ENCODE peak calls at places on chromosome 11, in eight cellular contexts. J, C, M, Q, I, O, U and P are unnamed samples.

GRCh38 chr11:43327987-43328386 is 16.2 kb downstream of the API5 start:
- DNase-seq in M (peak), O (peak), U (no peak), C (no peak), J (no peak), I (peak), Q (peak), P (no peak)

GRCh38 chr11:77467233-77467632 is 6.7 kb downstream of the PAK1 start:
- DNase-seq in M (peak), Q (no peak), I (no peak), C (no peak), O (peak), U (no peak), J (no peak), P (no peak)

GRCh38 chr11:79198898-79199250 is 242.0 kb downstream of the TENM4 start:
- DNase-seq in O (peak), M (peak), Q (no peak), I (peak), J (no peak), C (no peak), U (no peak), P (no peak)

GRCh38 chr11:2198621-2199365 is 27.2 kb upstream of the TH start:
- DNase-seq in J (no peak), O (no peak), I (no peak), Q (no peak), U (peak), M (no peak), C (no peak), P (no peak)

GRCh38 chr11:1889941-1890855 is 1.5 kb downstream of the PRR33 start:
- DNase-seq in M (no peak), C (no peak), Q (no peak), I (no peak), O (no peak), U (peak), J (no peak), P (peak)

GRCh38 chr11:27317751-27318150 is 45.3 kb downstream of the CCDC34 start:
- DNase-seq in U (no peak), Q (no peak), M (peak), J (no peak), O (peak), I (peak), C (no peak), P (no peak)

GRCh38 chr11:2217211-2218081 is 45.8 kb upstream of the TH start:
- DNase-seq in I (no peak), J (no peak), M (no peak), U (peak), Q (no peak), C (no peak), O (no peak), P (peak)

GRCh38 chr11:61341706-61342105 is 8.7 kb downstream of the TKFC start:
- DNase-seq in J (no peak), M (no peak), I (no peak), Q (no peak), C (no peak), U (no peak), O (no peak), P (no peak)

GRCh38 chr11:79439430-79439892 is 1.4 kb downstream of the TENM4 start:
- DNase-seq in O (peak), Q (no peak), U (no peak), J (no peak), C (no peak), I (peak), M (no peak), P (no peak)

GRCh38 chr11:70464509-70465361 is 66.4 kb downstream of the CTTN start:
- DNase-seq in Q (no peak), M (no peak), U (no peak), J (no peak), C (no peak), I (no peak), O (no peak), P (no peak)

GRCh38 chr11:3161720-3162409 is 3.2 kb downstream of the OSBPL5 start:
- DNase-seq in M (no peak), Q (no peak), J (no peak), I (no peak), C (no peak), O (no peak), U (no peak), P (no peak)

GRCh38 chr11:20337526-20338154 is 25.9 kb upstream of the HTATIP2 start:
- DNase-seq in J (no peak), M (peak), Q (no peak), I (peak), U (no peak), O (peak), C (peak), P (no peak)

GRCh38 chr11:123815116-123815515 is 9.0 kb upstream of the OR6M1 start:
- DNase-seq in O (no peak), J (no peak), C (no peak), Q (no peak), U (no peak), I (no peak), M (no peak), P (no peak)

GRCh38 chr11:134761361-134761760 is 349.3 kb upstream of the B3GAT1 start:
- DNase-seq in U (no peak), Q (no peak), J (no peak), O (no peak), I (no peak), C (no peak), M (no peak), P (no peak)

GRCh38 chr11:72343159-72343756 is 91.1 kb downstream of the CLPB start:
- DNase-seq in M (peak), O (no peak), Q (no peak), J (no peak), C (no peak), U (no peak), I (no peak), P (no peak)

GRCh38 chr11:27719575-27719925 is 19.3 kb upstream of the BDNF start:
- DNase-seq in U (no peak), Q (no peak), I (no peak), C (no peak), O (no peak), M (no peak), J (no peak), P (no peak)

GRCh38 chr11:78535027-78535426 is 39.6 kb downstream of the NARS2 start:
- DNase-seq in I (no peak), J (no peak), Q (no peak), U (no peak), M (no peak), O (no peak), C (no peak), P (no peak)

GRCh38 chr11:117315285-117316196 is 515 bp downstream of the BACE1 start:
- DNase-seq in M (no peak), O (no peak), I (no peak), Q (no peak), C (no peak), J (no peak), U (peak), P (no peak)

GRCh38 chr11:17479284-17480214 is 2.9 kb upstream of the ABCC8 start:
- DNase-seq in J (peak), O (no peak), M (peak), C (peak), I (peak), U (no peak), Q (no peak), P (no peak)

GRCh38 chr11:69869311-69869939 is 50.2 kb upstream of the FGF3 start:
- DNase-seq in Q (no peak), C (no peak), J (no peak), I (no peak), O (no peak), M (no peak), U (no peak), P (no peak)

GRCh38 chr11:7892751-7893356 is 38.2 kb downstream of the OR10A6 start:
- DNase-seq in Q (no peak), I (peak), O (peak), M (peak), J (no peak), U (no peak), C (peak), P (no peak)

GRCh38 chr11:6531267-6531752 is 34.2 kb downstream of the DNHD1 start:
- DNase-seq in Q (no peak), O (peak), M (peak), J (no peak), U (no peak), I (peak), C (peak), P (no peak)

GRCh38 chr11:12272821-12273617 is 104.4 kb upstream of the PARVA start:
- DNase-seq in C (no peak), Q (no peak), I (peak), J (no peak), O (peak), U (no peak), M (peak), P (no peak)

GRCh38 chr11:69335010-69335409 is 41.1 kb downstream of the MYEOV start:
- DNase-seq in O (no peak), U (no peak), Q (no peak), M (no peak), I (no peak), J (no peak), C (no peak), P (no peak)

DNA sequence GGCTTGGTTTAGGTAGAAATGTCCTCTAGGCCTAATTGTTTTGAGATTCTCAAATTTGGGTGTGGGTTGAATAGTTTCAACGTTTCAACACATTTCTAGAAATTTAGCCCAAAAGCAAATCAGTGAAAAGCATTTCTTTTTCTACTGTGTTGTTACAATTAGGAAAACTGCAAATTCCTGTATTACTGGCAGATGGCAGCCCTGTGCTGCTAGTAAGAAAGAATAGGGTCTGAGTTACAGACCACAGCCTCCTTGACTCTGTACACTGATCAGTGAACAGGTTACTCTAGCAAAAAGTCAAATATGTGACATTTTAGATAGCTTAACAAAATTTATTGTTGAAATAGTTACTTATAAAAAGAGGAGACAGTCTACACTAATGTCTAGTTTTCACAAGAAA is 703.0 kb downstream of the JRKL start:
- DNase-seq in O (no peak), C (peak), M (no peak), I (no peak), J (no peak), U (no peak), Q (no peak), P (no peak)
- TF ChIP-seq CTCF in O (no peak), C (peak), M (no peak), I (peak), J (no peak), U (no peak), Q (peak), P (no peak)

GRCh38 chr11:64759722-64760719 is at the start of gene PYGM:
- DNase-seq in C (peak), I (no peak), O (no peak), J (no peak), Q (no peak), M (peak), U (no peak), P (peak)
- H3K4me3 ChIP-seq in C (no peak), I (no peak), O (no peak), J (peak), Q (no peak), M (no peak), U (no peak), P (no peak)

GRCh38 chr11:102709211-102709980 is 3.8 kb upstream of the MMP27 start:
- DNase-seq in J (no peak), U (no peak), C (no peak), O (no peak), M (no peak), Q (no peak), I (no peak), P (no peak)
- TF ChIP-seq CTCF in J (no peak), U (no peak), C (no peak), O (no peak), M (no peak), Q (no peak), I (no peak), P (no peak)

DNA sequence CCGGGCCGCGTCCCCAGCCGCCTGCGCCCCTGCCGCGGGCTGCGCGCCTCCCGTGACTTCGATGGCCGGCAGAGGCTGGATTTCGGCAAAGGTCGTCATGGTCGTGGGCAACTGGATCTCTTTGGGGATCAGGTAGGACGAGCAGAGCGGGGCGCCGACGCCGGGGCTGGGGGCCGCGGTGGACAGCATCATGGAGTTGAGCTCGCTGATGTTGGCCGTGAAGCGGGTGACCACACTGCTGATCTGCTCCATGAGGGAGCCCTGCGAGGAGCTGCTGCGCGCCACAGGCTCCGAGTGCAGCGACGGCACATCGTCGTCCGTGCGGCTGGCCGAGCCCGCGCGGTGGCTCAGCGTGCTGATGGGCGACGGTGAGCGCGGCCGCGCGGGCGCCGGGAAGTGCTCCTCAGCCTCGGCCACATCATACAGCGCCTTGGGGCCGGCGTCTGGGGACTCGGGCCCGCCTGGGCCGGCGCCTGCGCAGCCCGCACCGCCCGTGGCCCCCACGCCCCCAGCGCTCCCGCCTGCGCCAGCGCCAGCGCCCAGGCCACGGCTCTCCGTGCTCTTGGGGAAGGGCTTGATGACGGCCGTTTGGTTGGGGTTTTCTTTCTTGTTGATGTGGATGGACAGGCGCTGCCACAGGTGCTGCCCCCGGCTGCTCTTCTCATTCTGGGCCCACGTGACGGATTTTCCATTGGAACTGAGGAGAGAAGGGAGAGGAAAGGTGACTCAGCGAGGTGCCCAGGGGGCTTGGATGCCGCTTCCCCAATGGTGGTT is 171.5 kb upstream of the CTSC start:
- DNase-seq in I (no peak), O (no peak), J (no peak), U (peak), C (peak), Q (no peak), M (no peak), P (peak)
- H3K4me3 ChIP-seq in I (peak), O (peak), J (peak), U (peak), C (peak), Q (peak), M (no peak), P (peak)

DNA sequence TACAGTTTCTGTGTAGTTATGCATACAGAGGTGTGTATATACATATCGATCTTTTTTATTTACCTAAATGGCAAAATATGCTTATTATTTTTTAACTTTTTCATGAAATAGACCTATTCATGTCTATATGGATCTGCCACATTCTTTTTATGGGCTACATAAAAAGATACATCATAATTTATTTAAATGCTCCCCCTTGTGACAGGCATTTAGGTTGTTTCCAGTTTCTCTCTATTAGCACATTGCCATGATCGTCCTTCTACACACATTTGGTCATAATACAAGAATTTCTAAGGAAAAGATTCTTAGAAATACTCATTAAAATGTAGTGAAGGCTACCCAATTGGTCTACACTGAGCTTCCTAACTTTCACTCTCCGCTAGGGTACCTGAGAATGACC is 1067.4 kb downstream of the OPCML start:
- DNase-seq in C (no peak), J (no peak), Q (no peak), O (no peak), U (no peak), I (no peak), M (no peak), P (no peak)
- TF ChIP-seq CTCF in C (no peak), J (no peak), Q (no peak), O (no peak), U (no peak), I (no peak), M (no peak), P (no peak)

GRCh38 chr11:30452114-30452513 is 129.2 kb downstream of the ARL14EP start:
- DNase-seq in I (no peak), J (no peak), Q (no peak), O (no peak), M (no peak), U (no peak), C (no peak), P (no peak)

GRCh38 chr11:30455025-30455424 is 131.1 kb downstream of the MPPED2 start:
- DNase-seq in Q (no peak), J (no peak), U (no peak), C (no peak), O (no peak), I (no peak), M (no peak), P (no peak)

GRCh38 chr11:30454108-30454507 is 131.2 kb downstream of the ARL14EP start:
- DNase-seq in C (no peak), Q (no peak), M (no peak), O (no peak), I (no peak), U (no peak), J (no peak), P (no peak)

GRCh38 chr11:30452842-30453241 is 129.9 kb downstream of the ARL14EP start:
- DNase-seq in J (no peak), U (no peak), I (no peak), C (no peak), M (no peak), Q (no peak), O (no peak), P (no peak)

GRCh38 chr11:30453705-30454104 is 130.8 kb downstream of the ARL14EP start:
- DNase-seq in I (no peak), C (peak), M (no peak), Q (no peak), O (no peak), J (no peak), U (no peak), P (no peak)
- H3K4me3 ChIP-seq in I (no peak), C (no peak), M (no peak), Q (no peak), O (no peak), J (no peak), U (no peak), P (no peak)

DNA sequence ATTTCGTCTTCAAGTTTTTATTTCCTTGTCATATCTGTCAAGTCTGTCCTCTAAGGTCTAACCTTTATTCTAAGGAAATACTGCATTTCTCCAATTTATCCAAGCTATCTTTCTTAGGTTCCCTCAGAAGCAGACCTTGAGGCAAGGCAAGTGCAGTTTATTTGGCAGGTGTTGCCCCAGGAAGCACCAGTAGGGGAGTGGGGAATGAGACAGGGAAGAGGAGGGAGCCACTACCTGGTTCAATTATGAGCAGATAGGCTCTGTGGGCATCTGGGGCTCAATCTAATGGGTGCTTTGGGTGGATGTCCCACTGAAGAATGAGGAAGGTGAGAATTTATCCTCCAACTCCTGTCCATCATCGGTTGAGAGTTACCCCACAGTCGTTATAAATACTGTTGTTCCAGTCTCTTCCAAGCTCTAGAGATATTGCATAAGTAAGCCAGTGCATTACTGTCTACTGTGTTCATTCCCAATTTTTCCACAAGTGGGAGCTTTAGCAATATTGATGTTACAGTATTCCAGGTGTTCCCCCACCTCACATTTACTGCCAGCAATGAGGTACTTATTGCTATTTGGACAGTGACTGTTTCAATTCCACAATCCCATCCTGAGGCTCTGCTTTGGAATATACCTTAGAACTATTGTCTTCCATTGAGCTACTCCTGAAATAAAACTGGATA is 154.9 kb upstream of the CEP126 start:
- DNase-seq in Q (no peak), M (peak), U (no peak), J (no peak), O (peak), C (no peak), I (no peak), P (no peak)
- TF ChIP-seq CTCF in Q (peak), M (peak), U (no peak), J (no peak), O (peak), C (no peak), I (peak), P (peak)

DNA sequence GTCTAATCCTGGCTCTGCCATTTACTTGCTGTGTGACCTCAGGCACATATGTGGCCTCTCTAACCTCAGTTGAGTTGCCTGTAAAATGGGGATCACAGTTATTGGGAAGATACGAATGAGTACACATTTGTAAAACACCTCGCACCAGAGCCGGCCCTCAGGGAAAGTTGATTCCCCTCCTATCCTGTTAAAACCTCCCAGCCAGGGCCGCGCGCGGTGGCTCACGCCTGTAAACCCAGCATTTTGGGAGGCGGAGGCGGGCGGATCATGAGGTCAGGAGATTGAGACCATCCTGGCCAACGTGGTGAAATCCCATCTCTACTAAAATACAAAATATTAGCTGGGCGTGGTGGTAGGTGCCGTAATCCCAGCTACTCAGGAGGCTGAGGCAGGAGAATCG is 7.8 kb upstream of the MYBPC3 start:
- DNase-seq in C (no peak), J (no peak), U (no peak), O (no peak), Q (no peak), I (no peak), M (no peak), P (peak)
- H3K4me3 ChIP-seq in C (no peak), J (no peak), U (no peak), O (no peak), Q (no peak), I (no peak), M (no peak), P (no peak)